ENCODE peak calls at places on chromosome 6, in eight cellular contexts. D is tibial nerve, R is colonic mucosa, E is transverse colon, Y is endodermal cell, K is tibial artery, C is spleen, G is heart left ventricle. Z is an unnamed sample.
A peak's percentile ranks its signal among the peaks of the same experiment; 100 is the strongest.

GRCh38 chr6:13990830-13991229 is 66.1 kb downstream of the RNF182 start:
- DNase-seq in R (no peak), C (no peak), D (no peak), G (no peak), K (no peak), Y (no peak), E (no peak), Z (no peak)

GRCh38 chr6:144411506-144412165 is 126.5 kb downstream of the UTRN start:
- DNase-seq in D (no peak), E (no peak), G (no peak), Y (no peak), R (no peak), C (no peak), K (no peak), Z (peak; percentile 4)

GRCh38 chr6:15499591-15499990 is 163.2 kb downstream of the DTNBP1 start:
- DNase-seq in D (no peak), C (no peak), E (peak; percentile 3), K (peak; percentile 49), R (no peak), Y (no peak), G (no peak), Z (no peak)

GRCh38 chr6:159727717-159728440 is 573 bp downstream of the WTAP start:
- DNase-seq in E (no peak), R (no peak), D (no peak), C (no peak), K (no peak), G (peak; percentile 61), Y (no peak), Z (peak; percentile 42)

GRCh38 chr6:129009856-129010255 is 126.9 kb downstream of the LAMA2 start:
- DNase-seq in R (no peak), D (no peak), Y (no peak), K (no peak), E (no peak), G (no peak), C (no peak), Z (no peak)

GRCh38 chr6:154411076-154411475 is 54.5 kb upstream of the IPCEF1 start:
- DNase-seq in K (no peak), E (no peak), G (no peak), D (no peak), R (no peak), C (no peak), Y (no peak), Z (no peak)

GRCh38 chr6:27296106-27296783 is 15.8 kb downstream of the POM121L2 start:
- DNase-seq in D (no peak), C (no peak), E (no peak), R (no peak), K (no peak), G (no peak), Y (peak; percentile 89), Z (no peak)

GRCh38 chr6:26457407-26457795 is 354 bp upstream of the BTN2A1 start:
- DNase-seq in G (no peak), K (peak; percentile 70), Y (peak; percentile 79), R (peak; percentile 35), E (peak; percentile 22), C (no peak), D (no peak), Z (no peak)

GRCh38 chr6:98877250-98877649 is 42.9 kb downstream of the POU3F2 start:
- DNase-seq in K (no peak), R (no peak), Y (no peak), G (no peak), E (no peak), D (no peak), C (no peak), Z (no peak)

GRCh38 chr6:126040826-126041225 is 54.5 kb downstream of the TRMT11 start:
- DNase-seq in G (no peak), R (peak; percentile 61), C (no peak), Y (no peak), E (peak; percentile 58), K (no peak), D (no peak), Z (peak; percentile 44)

GRCh38 chr6:132937466-132937906 is 123.1 kb downstream of the RPS12 start:
- DNase-seq in Y (peak; percentile 87), K (no peak), C (no peak), E (peak; percentile 14), D (no peak), R (peak; percentile 30), G (no peak), Z (peak; percentile 33)

GRCh38 chr6:41785689-41786450 is 1.6 kb upstream of the TOMM6 start:
- DNase-seq in E (peak; percentile 22), Y (no peak), C (no peak), K (no peak), G (no peak), R (peak; percentile 40), D (no peak), Z (no peak)

GRCh38 chr6:145668844-145669243 is 66.5 kb downstream of the EPM2A start:
- DNase-seq in G (no peak), C (no peak), D (no peak), E (no peak), Y (no peak), K (no peak), R (no peak), Z (no peak)

GRCh38 chr6:78614961-78615360 is 252.4 kb upstream of the IRAK1BP1 start:
- DNase-seq in G (no peak), E (no peak), K (no peak), Y (no peak), C (no peak), D (no peak), R (no peak), Z (no peak)

GRCh38 chr6:78615430-78615904 is 251.9 kb upstream of the IRAK1BP1 start:
- DNase-seq in Y (no peak), E (no peak), R (no peak), D (no peak), C (no peak), G (no peak), K (no peak), Z (no peak)

GRCh38 chr6:78623567-78623966 is 243.8 kb upstream of the IRAK1BP1 start:
- DNase-seq in G (no peak), K (no peak), Y (no peak), E (no peak), D (no peak), R (no peak), C (no peak), Z (no peak)

DNA sequence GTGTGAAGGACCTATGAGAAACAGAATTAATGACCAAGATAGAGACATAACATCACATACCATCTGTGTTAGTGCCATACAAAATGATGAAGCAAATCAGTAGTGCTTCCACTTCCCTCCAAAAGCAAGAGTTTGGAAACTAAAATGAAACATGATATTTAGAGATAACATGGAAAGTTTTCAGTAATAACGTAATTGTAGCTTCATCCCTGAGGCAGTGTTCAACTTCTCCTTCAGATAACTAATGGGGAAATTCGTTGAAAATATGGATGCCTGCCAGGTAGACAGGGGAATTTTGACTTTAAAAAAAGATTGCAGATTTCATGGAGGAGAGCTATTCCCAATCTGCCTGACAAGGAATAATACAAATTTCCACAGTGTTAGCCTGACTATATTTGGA is 248.3 kb upstream of the IRAK1BP1 start:
- DNase-seq in R (no peak), C (no peak), D (no peak), E (no peak), G (no peak), Y (no peak), K (no peak), Z (no peak)
- H3K4me3 ChIP-seq in R (no peak overlapping the region), C (no peak overlapping the region), D (no peak overlapping the region), E (no peak overlapping the region), G (no peak overlapping the region), Y (no peak overlapping the region), K (no peak overlapping the region), Z (no peak overlapping the region)

GRCh38 chr6:163393923-163394322 is 20.6 kb upstream of the QKI start:
- DNase-seq in C (no peak), R (no peak), K (no peak), E (no peak), Y (no peak), G (no peak), D (no peak), Z (no peak)

GRCh38 chr6:163392533-163392932 is 22.0 kb upstream of the QKI start:
- DNase-seq in C (no peak), Y (no peak), G (peak; percentile 60), K (no peak), R (no peak), E (no peak), D (no peak), Z (no peak)

GRCh38 chr6:163389354-163389753 is 25.2 kb upstream of the QKI start:
- DNase-seq in C (no peak), E (no peak), R (no peak), Y (no peak), K (no peak), G (no peak), D (no peak), Z (no peak)

GRCh38 chr6:163391983-163392382 is 22.5 kb upstream of the QKI start:
- DNase-seq in G (no peak), K (no peak), R (no peak), E (no peak), C (no peak), D (no peak), Y (no peak), Z (no peak)

DNA sequence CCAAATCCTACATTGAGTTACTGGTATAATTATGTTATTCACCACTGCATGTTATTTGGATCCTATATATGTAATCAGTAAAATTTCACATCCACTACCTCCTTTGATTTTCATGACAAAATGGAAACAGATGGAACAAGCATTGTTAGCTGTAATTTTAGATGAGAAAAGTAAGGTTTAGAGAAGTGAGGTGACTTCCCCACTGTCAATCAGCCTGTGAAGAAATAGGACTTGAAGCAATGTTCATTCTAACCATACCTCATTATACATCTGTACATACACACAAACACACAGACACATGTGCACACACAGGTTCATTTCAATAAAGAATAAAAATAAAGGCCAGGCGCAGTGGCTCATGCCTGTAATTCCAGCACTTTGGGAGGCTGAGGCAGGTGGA is 23.7 kb upstream of the QKI start:
- DNase-seq in E (no peak), Y (no peak), G (no peak), R (no peak), D (no peak), K (no peak), C (no peak), Z (no peak)
- H3K9me3 ChIP-seq in E (no peaks in the 10 kb centered on the region), Y (no peaks in the 10 kb centered on the region), G (no peaks in the 10 kb centered on the region), R (no peaks in the 10 kb centered on the region), D (no peaks in the 10 kb centered on the region), K (no peaks in the 10 kb centered on the region), C (no peaks in the 10 kb centered on the region), Z (no peaks in the 10 kb centered on the region)

GRCh38 chr6:19796452-19796851 is 40.7 kb upstream of the ID4 start:
- DNase-seq in R (no peak), E (no peak), G (no peak), Y (no peak), C (no peak), K (no peak), D (no peak), Z (no peak)
- H3K27ac ChIP-seq in R (no peak overlapping the region), E (no peak overlapping the region), G (no peak overlapping the region), Y (no peak overlapping the region), C (no peak overlapping the region), K (no peak overlapping the region), D (no peak overlapping the region), Z (no peak overlapping the region)

GRCh38 chr6:110448846-110449544 is 27.4 kb downstream of the SLC22A16 start:
- DNase-seq in R (no peak), D (no peak), K (no peak), C (no peak), Y (no peak), G (no peak), E (no peak), Z (no peak)
- H3K4me3 ChIP-seq in R (no peak overlapping the region), D (no peak overlapping the region), K (no peak overlapping the region), C (no peak overlapping the region), Y (no peak overlapping the region), G (no peak overlapping the region), E (no peak overlapping the region), Z (no peak overlapping the region)

GRCh38 chr6:43184268-43184985 is 2.4 kb downstream of the CUL9 start:
- DNase-seq in K (no peak), G (no peak), D (no peak), Y (no peak), C (peak; percentile 67), E (no peak), R (no peak), Z (no peak)
- H3K9me3 ChIP-seq in K (no peaks in the 10 kb centered on the region), G (no peaks in the 10 kb centered on the region), D (no peaks in the 10 kb centered on the region), Y (no peaks in the 10 kb centered on the region), C (no peaks in the 10 kb centered on the region), E (no peaks in the 10 kb centered on the region), R (no peaks in the 10 kb centered on the region), Z (no peaks in the 10 kb centered on the region)